ENCODE peak calls at places on chromosomes 3 and 15, in four cellular contexts. One of them, this sample, is unnamed.

GRCh38 chr15:89167267-89168176 is 53.9 kb downstream of the RLBP1 start:
- DNase-seq in transverse colon: no peak
- DNase-seq in heart left ventricle: no peak
- DNase-seq in testis: no peak
- DNase-seq in this sample: no peak

GRCh38 chr3:191963182-191963581 is 502.2 kb downstream of the PYDC2 start:
- DNase-seq in heart left ventricle: no peak
- DNase-seq in transverse colon: no peak
- DNase-seq in testis: no peak
- DNase-seq in this sample: no peak

GRCh38 chr3:112770026-112770626 is 76.5 kb downstream of the CD200R1L start:
- DNase-seq in heart left ventricle: no peak
- DNase-seq in transverse colon: no peak
- DNase-seq in testis: no peak
- DNase-seq in this sample: no peak

GRCh38 chr3:189563841-189564563 is 67.2 kb upstream of the TP63 start:
- DNase-seq in heart left ventricle: no peak
- DNase-seq in transverse colon: no peak
- DNase-seq in testis: no peak
- DNase-seq in this sample: no peak

GRCh38 chr3:179015551-179016020 is 56.0 kb downstream of the ZMAT3 start:
- DNase-seq in transverse colon: peak; percentile 41
- DNase-seq in heart left ventricle: no peak
- DNase-seq in testis: peak; percentile 66
- DNase-seq in this sample: no peak

GRCh38 chr3:81425198-81425868 is 336.1 kb downstream of the GBE1 start:
- DNase-seq in transverse colon: no peak
- DNase-seq in testis: no peak
- DNase-seq in heart left ventricle: no peak
- DNase-seq in this sample: no peak

GRCh38 chr3:168336276-168336675 is 240.6 kb upstream of the GOLIM4 start:
- DNase-seq in transverse colon: no peak
- DNase-seq in testis: no peak
- DNase-seq in heart left ventricle: no peak
- DNase-seq in this sample: no peak

GRCh38 chr3:78201066-78201465 is 1161.2 kb downstream of the ROBO2 start:
- DNase-seq in heart left ventricle: no peak
- DNase-seq in testis: no peak
- DNase-seq in transverse colon: no peak
- DNase-seq in this sample: no peak

GRCh38 chr3:73820431-73820830 is 195.7 kb upstream of the PDZRN3 start:
- DNase-seq in heart left ventricle: no peak
- DNase-seq in testis: no peak
- DNase-seq in transverse colon: no peak
- DNase-seq in this sample: no peak

GRCh38 chr3:113070226-113071220 is 79.7 kb downstream of the GTPBP8 start:
- DNase-seq in testis: no peak
- DNase-seq in heart left ventricle: no peak
- DNase-seq in transverse colon: no peak
- DNase-seq in this sample: no peak

GRCh38 chr3:40873934-40874699 is 325.2 kb upstream of the CTNNB1 start:
- DNase-seq in heart left ventricle: no peak
- DNase-seq in testis: no peak
- DNase-seq in transverse colon: no peak
- DNase-seq in this sample: no peak

GRCh38 chr15:68330911-68331310 is 53.4 kb downstream of the FEM1B start:
- DNase-seq in transverse colon: no peak
- DNase-seq in heart left ventricle: no peak
- DNase-seq in testis: peak; percentile 40
- DNase-seq in this sample: no peak

GRCh38 chr3:158093526-158093925 is 12.7 kb downstream of the SHOX2 start:
- DNase-seq in heart left ventricle: no peak
- DNase-seq in testis: no peak
- DNase-seq in transverse colon: no peak
- DNase-seq in this sample: no peak

GRCh38 chr3:151580592-151580991 is 119.7 kb upstream of the IGSF10 start:
- DNase-seq in heart left ventricle: no peak
- DNase-seq in transverse colon: no peak
- DNase-seq in testis: no peak
- DNase-seq in this sample: no peak

GRCh38 chr3:114687157-114687556 is 393.3 kb downstream of the TIGIT start:
- DNase-seq in testis: no peak
- DNase-seq in transverse colon: no peak
- DNase-seq in heart left ventricle: no peak
- DNase-seq in this sample: no peak

GRCh38 chr3:9795212-9795611 is 2.3 kb downstream of the ARPC4 start:
- DNase-seq in testis: no peak
- DNase-seq in transverse colon: no peak
- DNase-seq in heart left ventricle: no peak
- DNase-seq in this sample: no peak

GRCh38 chr3:182241777-182242556 is 530.2 kb downstream of the SOX2 start:
- DNase-seq in heart left ventricle: peak; percentile 62
- DNase-seq in transverse colon: no peak
- DNase-seq in testis: peak; percentile 64
- DNase-seq in this sample: peak; percentile 48

GRCh38 chr3:21020043-21020442 is 731.0 kb downstream of the ZNF385D start:
- DNase-seq in transverse colon: no peak
- DNase-seq in testis: no peak
- DNase-seq in heart left ventricle: no peak
- DNase-seq in this sample: no peak

GRCh38 chr15:58475573-58476524 is 44.1 kb downstream of the LIPC start:
- DNase-seq in heart left ventricle: no peak
- DNase-seq in testis: no peak
- DNase-seq in transverse colon: no peak
- DNase-seq in this sample: no peak

GRCh38 chr3:72563690-72564370 is 284.4 kb downstream of the SHQ1 start:
- DNase-seq in heart left ventricle: no peak
- DNase-seq in transverse colon: no peak
- DNase-seq in testis: no peak
- DNase-seq in this sample: no peak

GRCh38 chr15:25238716-25239470 is 199.9 kb downstream of the UBE3A start:
- DNase-seq in testis: no peak
- DNase-seq in transverse colon: no peak
- DNase-seq in heart left ventricle: peak; percentile 58
- DNase-seq in this sample: peak; percentile 3

GRCh38 chr15:33201376-33202189 is 7.1 kb upstream of the FMN1 start:
- DNase-seq in heart left ventricle: no peak
- DNase-seq in transverse colon: peak; percentile 66
- DNase-seq in testis: no peak
- DNase-seq in this sample: no peak

GRCh38 chr3:193145248-193145647 is 95.8 kb upstream of the PLAAT1 start:
- DNase-seq in heart left ventricle: no peak
- DNase-seq in transverse colon: no peak
- DNase-seq in testis: no peak
- DNase-seq in this sample: no peak

GRCh38 chr3:117409701-117410459 is 700.3 kb downstream of the TUSC7 start:
- DNase-seq in testis: no peak
- DNase-seq in transverse colon: no peak
- DNase-seq in heart left ventricle: no peak
- DNase-seq in this sample: no peak

GRCh38 chr3:155554777-155555445 is 190.0 kb downstream of the PLCH1 start:
- DNase-seq in testis: no peak
- DNase-seq in transverse colon: no peak
- DNase-seq in heart left ventricle: no peak
- DNase-seq in this sample: no peak

GRCh38 chr3:37620071-37620635 is 241.5 kb upstream of the CTDSPL start:
- DNase-seq in testis: no peak
- DNase-seq in transverse colon: no peak
- DNase-seq in heart left ventricle: no peak
- DNase-seq in this sample: no peak

GRCh38 chr3:134881305-134881704 is 86.2 kb downstream of the EPHB1 start:
- DNase-seq in testis: no peak
- DNase-seq in heart left ventricle: no peak
- DNase-seq in transverse colon: no peak
- DNase-seq in this sample: no peak

GRCh38 chr3:188092648-188093047 is 61.3 kb upstream of the LPP start:
- DNase-seq in transverse colon: no peak
- DNase-seq in heart left ventricle: no peak
- DNase-seq in testis: no peak
- DNase-seq in this sample: no peak

GRCh38 chr3:86949850-86950249 is 41.1 kb downstream of the VGLL3 start:
- DNase-seq in heart left ventricle: no peak
- DNase-seq in transverse colon: no peak
- DNase-seq in testis: no peak
- DNase-seq in this sample: no peak
- TF ChIP-seq CTCF in heart left ventricle: no peak
- TF ChIP-seq CTCF in transverse colon: no peak
- TF ChIP-seq CTCF in testis: no peak
- TF ChIP-seq CTCF in this sample: no peak

GRCh38 chr3:110178965-110179364 is 841.6 kb upstream of the DPPA4 start:
- DNase-seq in heart left ventricle: no peak
- DNase-seq in testis: peak; percentile 13
- DNase-seq in transverse colon: no peak
- DNase-seq in this sample: no peak

GRCh38 chr3:110174908-110175307 is 837.6 kb upstream of the DPPA4 start:
- DNase-seq in transverse colon: no peak
- DNase-seq in testis: no peak
- DNase-seq in heart left ventricle: no peak
- DNase-seq in this sample: no peak

GRCh38 chr3:110180733-110181132 is 843.4 kb upstream of the DPPA4 start:
- DNase-seq in testis: peak; percentile 42
- DNase-seq in transverse colon: no peak
- DNase-seq in heart left ventricle: no peak
- DNase-seq in this sample: peak; percentile 59
- TF ChIP-seq CTCF in testis: no peak
- TF ChIP-seq CTCF in transverse colon: no peak
- TF ChIP-seq CTCF in heart left ventricle: no peak
- TF ChIP-seq CTCF in this sample: no peak

DNA sequence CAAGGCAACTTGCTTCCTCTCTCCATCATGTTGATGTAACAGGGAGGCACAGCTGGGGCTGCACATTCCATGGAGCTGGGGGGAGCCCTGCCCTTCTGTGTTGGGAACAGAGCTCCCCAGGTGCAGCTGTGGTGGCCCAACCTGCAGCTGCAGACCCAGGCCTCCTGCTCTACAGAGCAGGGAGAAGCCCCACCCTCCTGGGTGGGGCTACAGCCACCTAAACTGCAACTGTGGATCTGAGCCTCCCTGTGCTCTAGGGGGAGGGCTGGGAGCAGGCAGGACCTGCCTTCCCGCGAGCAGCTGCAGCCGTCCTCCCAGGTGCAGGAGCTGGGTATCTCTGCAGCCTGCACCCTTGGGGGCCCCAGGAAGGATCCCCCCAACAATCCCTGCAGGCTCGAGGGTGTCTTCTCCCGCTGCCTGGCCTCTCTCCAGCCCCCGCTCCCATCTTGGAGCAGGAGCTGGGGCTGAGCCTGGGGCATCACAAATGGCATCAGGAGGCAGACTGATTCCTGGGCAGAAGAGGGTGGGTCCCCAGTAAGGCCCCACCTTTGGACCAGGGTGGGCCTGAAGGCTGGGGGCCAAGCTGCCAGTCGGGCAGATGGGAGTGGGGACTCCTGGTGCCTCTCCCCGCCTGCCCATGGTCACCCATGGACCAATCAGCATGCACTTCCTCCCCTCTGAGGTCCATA is 7.4 kb downstream of the LRRC58 start:
- DNase-seq in heart left ventricle: no peak
- DNase-seq in testis: no peak
- DNase-seq in transverse colon: no peak
- DNase-seq in this sample: no peak
- TF ChIP-seq CTCF in heart left ventricle: no peak
- TF ChIP-seq CTCF in testis: no peak
- TF ChIP-seq CTCF in transverse colon: no peak
- TF ChIP-seq CTCF in this sample: no peak

GRCh38 chr3:137194301-137194700 is 236.5 kb downstream of the IL20RB start:
- DNase-seq in heart left ventricle: no peak
- DNase-seq in testis: no peak
- DNase-seq in transverse colon: no peak
- DNase-seq in this sample: no peak
- TF ChIP-seq CTCF in heart left ventricle: no peak
- TF ChIP-seq CTCF in testis: no peak
- TF ChIP-seq CTCF in transverse colon: no peak
- TF ChIP-seq CTCF in this sample: no peak

GRCh38 chr15:78079296-78080087 is 2.0 kb upstream of the TBC1D2B start:
- DNase-seq in testis: no peak
- DNase-seq in transverse colon: peak; percentile 7
- DNase-seq in heart left ventricle: no peak
- DNase-seq in this sample: no peak

GRCh38 chr15:78077860-78078187 is 313 bp upstream of the TBC1D2B start:
- DNase-seq in heart left ventricle: no peak
- DNase-seq in transverse colon: peak; percentile 6
- DNase-seq in testis: no peak
- DNase-seq in this sample: no peak

GRCh38 chr15:78077053-78077859 is at the start of gene TBC1D2B:
- DNase-seq in transverse colon: peak; percentile 76
- DNase-seq in heart left ventricle: peak; percentile 89
- DNase-seq in testis: peak; percentile 76
- DNase-seq in this sample: peak; percentile 72

GRCh38 chr15:78075490-78076230 is 1.9 kb downstream of the TBC1D2B start:
- DNase-seq in testis: peak; percentile 75
- DNase-seq in heart left ventricle: no peak
- DNase-seq in transverse colon: peak; percentile 70
- DNase-seq in this sample: peak; percentile 64

DNA sequence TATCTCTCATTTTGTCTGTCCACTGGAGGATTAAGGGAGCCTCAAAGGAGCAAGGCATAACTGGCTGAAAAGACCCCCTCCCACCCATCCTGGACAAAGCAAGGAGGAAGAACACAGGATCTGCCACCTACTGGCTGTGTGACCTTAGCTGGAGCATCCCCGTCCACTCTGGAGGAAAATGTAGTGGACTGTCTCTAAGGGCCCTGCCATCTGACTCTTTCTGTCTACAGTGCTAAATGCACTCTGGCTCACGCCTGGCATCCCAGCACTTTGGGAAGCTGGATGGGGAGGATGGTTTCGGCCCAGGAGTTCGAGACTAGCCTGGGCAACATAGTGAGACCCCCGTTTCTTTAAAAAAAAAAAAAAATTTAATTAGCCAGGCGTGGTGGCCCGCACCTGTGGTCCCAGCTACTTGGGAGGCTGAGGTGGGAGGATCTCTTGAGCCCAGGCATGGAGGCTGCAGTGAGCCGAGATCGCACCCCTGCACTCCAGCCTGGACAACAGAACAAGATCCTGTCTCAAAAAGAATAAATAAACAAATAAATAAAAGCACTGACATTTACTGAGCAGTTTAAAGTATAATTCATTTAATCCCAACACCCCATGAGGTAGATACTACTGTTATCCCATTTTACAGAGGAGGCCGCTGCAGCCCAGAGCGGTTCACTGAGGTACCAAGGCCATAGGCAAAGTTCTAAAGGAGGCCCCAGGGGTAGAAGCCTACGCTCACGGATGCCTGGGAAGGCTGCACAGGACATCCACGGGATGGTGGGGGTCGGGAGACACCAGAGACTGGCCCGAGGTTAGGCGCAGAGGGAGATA is 1.1 kb downstream of the TBC1D2B start:
- DNase-seq in transverse colon: no peak
- DNase-seq in testis: peak; percentile 27
- DNase-seq in heart left ventricle: no peak
- DNase-seq in this sample: no peak
- TF ChIP-seq CTCF in transverse colon: no peak
- TF ChIP-seq CTCF in testis: no peak
- TF ChIP-seq CTCF in heart left ventricle: no peak
- TF ChIP-seq CTCF in this sample: no peak

GRCh38 chr15:59622289-59622688 is 10.7 kb downstream of the GCNT3 start:
- DNase-seq in testis: peak; percentile 58
- DNase-seq in transverse colon: peak; percentile 84
- DNase-seq in heart left ventricle: no peak
- DNase-seq in this sample: no peak
- TF ChIP-seq CTCF in testis: no peak
- TF ChIP-seq CTCF in transverse colon: peak; percentile 46
- TF ChIP-seq CTCF in heart left ventricle: no peak
- TF ChIP-seq CTCF in this sample: no peak